ENCODE peak calls at places on chromosomes 7 and 10, in seven cellular contexts. One of them, this sample, is unnamed.
A peak's percentile ranks its signal among the peaks of the same experiment; 100 is the strongest.

GRCh38 chr10:44978570-44979280 is at the start of gene DEPP1:
- DNase-seq in KG1: no peak
- DNase-seq in substantia nigra: no peak
- DNase-seq in left kidney: peak; percentile 99
- DNase-seq in smooth muscle cell of the brain vasculature: no peak
- DNase-seq in M059J: peak; percentile 96
- DNase-seq in stimulated activated CD4-positive, alpha-beta T cell treated with anti-CD3 and anti-CD28 coated beads, Interleukin-15, amount 100 ng/mL, for 1 hour: no peak
- DNase-seq in this sample: no peak

GRCh38 chr10:105797234-105797890 is 1156.3 kb downstream of the SORCS3 start:
- DNase-seq in substantia nigra: no peak
- DNase-seq in smooth muscle cell of the brain vasculature: no peak
- DNase-seq in KG1: no peak
- DNase-seq in stimulated activated CD4-positive, alpha-beta T cell treated with anti-CD3 and anti-CD28 coated beads, Interleukin-15, amount 100 ng/mL, for 1 hour: no peak
- DNase-seq in left kidney: peak; percentile 71
- DNase-seq in M059J: peak; percentile 35
- DNase-seq in this sample: no peak

GRCh38 chr10:86899670-86900276 is 57.6 kb downstream of the MMRN2 start:
- DNase-seq in substantia nigra: peak; percentile 25
- DNase-seq in M059J: peak; percentile 43
- DNase-seq in smooth muscle cell of the brain vasculature: peak; percentile 67
- DNase-seq in KG1: peak; percentile 38
- DNase-seq in left kidney: peak; percentile 87
- DNase-seq in stimulated activated CD4-positive, alpha-beta T cell treated with anti-CD3 and anti-CD28 coated beads, Interleukin-15, amount 100 ng/mL, for 1 hour: no peak
- DNase-seq in this sample: no peak

GRCh38 chr7:155122831-155123230 is 52.7 kb downstream of the HTR5A start:
- DNase-seq in KG1: no peak
- DNase-seq in left kidney: no peak
- DNase-seq in stimulated activated CD4-positive, alpha-beta T cell treated with anti-CD3 and anti-CD28 coated beads, Interleukin-15, amount 100 ng/mL, for 1 hour: no peak
- DNase-seq in smooth muscle cell of the brain vasculature: no peak
- DNase-seq in M059J: no peak
- DNase-seq in substantia nigra: no peak
- DNase-seq in this sample: no peak

GRCh38 chr10:89183571-89183970 is 23.5 kb downstream of the CH25H start:
- DNase-seq in KG1: no peak
- DNase-seq in substantia nigra: no peak
- DNase-seq in stimulated activated CD4-positive, alpha-beta T cell treated with anti-CD3 and anti-CD28 coated beads, Interleukin-15, amount 100 ng/mL, for 1 hour: no peak
- DNase-seq in smooth muscle cell of the brain vasculature: no peak
- DNase-seq in M059J: peak; percentile 21
- DNase-seq in left kidney: no peak
- DNase-seq in this sample: no peak

GRCh38 chr10:100364735-100365391 is 17.8 kb downstream of the SCD start:
- DNase-seq in KG1: no peak
- DNase-seq in M059J: peak; percentile 98
- DNase-seq in smooth muscle cell of the brain vasculature: no peak
- DNase-seq in left kidney: peak; percentile 90
- DNase-seq in stimulated activated CD4-positive, alpha-beta T cell treated with anti-CD3 and anti-CD28 coated beads, Interleukin-15, amount 100 ng/mL, for 1 hour: no peak
- DNase-seq in substantia nigra: peak; percentile 55
- DNase-seq in this sample: no peak

GRCh38 chr7:50869108-50869716 is 86.5 kb upstream of the GRB10 start:
- DNase-seq in substantia nigra: no peak
- DNase-seq in left kidney: no peak
- DNase-seq in KG1: no peak
- DNase-seq in stimulated activated CD4-positive, alpha-beta T cell treated with anti-CD3 and anti-CD28 coated beads, Interleukin-15, amount 100 ng/mL, for 1 hour: no peak
- DNase-seq in smooth muscle cell of the brain vasculature: peak; percentile 12
- DNase-seq in M059J: peak; percentile 89
- DNase-seq in this sample: no peak

GRCh38 chr7:87370660-87371180 is 25.3 kb downstream of the CROT start:
- DNase-seq in M059J: peak; percentile 18
- DNase-seq in smooth muscle cell of the brain vasculature: no peak
- DNase-seq in KG1: no peak
- DNase-seq in substantia nigra: no peak
- DNase-seq in stimulated activated CD4-positive, alpha-beta T cell treated with anti-CD3 and anti-CD28 coated beads, Interleukin-15, amount 100 ng/mL, for 1 hour: no peak
- DNase-seq in left kidney: no peak
- DNase-seq in this sample: no peak

GRCh38 chr7:105141068-105141467 is 127.1 kb downstream of the KMT2E start:
- DNase-seq in KG1: no peak
- DNase-seq in left kidney: peak; percentile 65
- DNase-seq in M059J: peak; percentile 27
- DNase-seq in stimulated activated CD4-positive, alpha-beta T cell treated with anti-CD3 and anti-CD28 coated beads, Interleukin-15, amount 100 ng/mL, for 1 hour: no peak
- DNase-seq in substantia nigra: no peak
- DNase-seq in smooth muscle cell of the brain vasculature: peak; percentile 6
- DNase-seq in this sample: no peak

GRCh38 chr7:131219277-131220041 is 108.2 kb upstream of the MKLN1 start:
- DNase-seq in smooth muscle cell of the brain vasculature: no peak
- DNase-seq in stimulated activated CD4-positive, alpha-beta T cell treated with anti-CD3 and anti-CD28 coated beads, Interleukin-15, amount 100 ng/mL, for 1 hour: no peak
- DNase-seq in M059J: no peak
- DNase-seq in left kidney: no peak
- DNase-seq in KG1: no peak
- DNase-seq in substantia nigra: peak; percentile 28
- DNase-seq in this sample: no peak